ENCODE peak calls at places on chromosome 19, in eight cellular contexts. B is breast epithelium, P is SK-N-SH, V is stomach, T is upper lobe of left lung, C is HL-60, R is endothelial cell of umbilical vein, Z is GM12892. D is an unnamed sample.

GRCh38 chr19:14536926-14537692 is 7.7 kb downstream of the TECR start:
- DNase-seq in B (peak), P (peak), V (peak), T (peak), C (no peak), R (peak), Z (no peak), D (no peak)

GRCh38 chr19:1786668-1787067 is 25.4 kb downstream of the ATP8B3 start:
- DNase-seq in B (no peak), P (no peak), V (no peak), T (no peak), C (no peak), R (no peak), Z (no peak), D (no peak)

GRCh38 chr19:51784922-51785690 is 9.9 kb upstream of the FPR3 start:
- DNase-seq in B (no peak), P (no peak), V (no peak), T (no peak), C (peak), R (no peak), Z (no peak), D (peak)

GRCh38 chr19:28213476-28214082 is 999.4 kb downstream of the UQCRFS1 start:
- DNase-seq in B (no peak), P (peak), V (no peak), T (no peak), C (no peak), R (no peak), Z (no peak), D (no peak)

GRCh38 chr19:2253106-2254051 is 2.8 kb downstream of the JSRP1 start:
- DNase-seq in B (no peak), P (peak), V (no peak), T (peak), C (peak), R (no peak), Z (no peak), D (no peak)

GRCh38 chr19:41872384-41872774 is 4.7 kb upstream of the CD79A start:
- DNase-seq in B (no peak), P (no peak), V (no peak), T (no peak), C (no peak), R (no peak), Z (no peak), D (no peak)

GRCh38 chr19:43700368-43701015 is 15.4 kb upstream of the IRGC start:
- DNase-seq in B (no peak), P (no peak), V (peak), T (peak), C (no peak), R (peak), Z (no peak), D (peak)

GRCh38 chr19:30784850-30785459 is 412.8 kb downstream of the ZNF536 start:
- DNase-seq in B (no peak), P (no peak), V (peak), T (no peak), C (peak), R (no peak), Z (peak), D (peak)

GRCh38 chr19:50266896-50267295 is 62.3 kb downstream of the KCNC3 start:
- DNase-seq in B (no peak), P (peak), V (peak), T (peak), C (no peak), R (no peak), Z (no peak), D (no peak)

GRCh38 chr19:14089662-14090508 is 666 bp downstream of the SAMD1 start:
- DNase-seq in B (no peak), P (peak), V (peak), T (peak), C (peak), R (peak), Z (peak), D (no peak)

GRCh38 chr19:53994811-53995210 is 3.4 kb downstream of the CACNG6 start:
- DNase-seq in B (no peak), P (no peak), V (no peak), T (no peak), C (no peak), R (no peak), Z (no peak), D (no peak)

DNA sequence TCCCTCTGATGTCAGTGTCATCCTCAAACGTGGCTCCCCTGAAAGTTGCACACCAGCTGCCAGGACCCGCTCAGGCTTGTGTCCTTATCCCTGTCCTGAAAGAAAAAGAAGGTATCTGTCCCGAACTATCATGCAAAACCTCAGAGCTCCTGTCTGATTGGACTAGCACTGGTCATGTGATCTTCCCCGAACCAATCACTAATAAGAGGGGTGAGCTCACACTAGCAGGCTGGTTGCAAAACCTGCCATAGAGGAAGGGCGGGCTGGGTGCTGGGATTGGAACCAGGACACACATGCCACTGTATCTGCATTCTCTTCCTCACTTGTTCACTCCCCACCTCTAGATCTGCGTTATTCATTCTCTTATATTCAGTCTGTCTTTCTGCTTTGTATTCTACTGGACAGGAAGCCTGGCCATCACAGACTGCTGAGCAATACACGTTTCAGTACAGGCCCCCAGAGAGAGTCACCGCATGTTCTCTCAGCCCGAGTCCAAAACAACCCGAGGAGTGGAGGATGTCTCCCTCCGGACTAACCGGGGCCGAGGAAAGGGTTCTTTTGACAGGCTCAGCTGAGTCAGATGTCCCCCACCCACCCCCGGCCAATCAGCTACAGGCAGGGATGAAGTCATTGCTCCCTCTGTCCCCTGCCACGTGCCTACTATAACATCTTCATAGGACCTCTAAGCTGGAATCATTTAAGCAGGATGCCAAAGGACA is 97.7 kb downstream of the SIPA1L3 start:
- DNase-seq in B (peak), P (peak), V (peak), T (no peak), C (peak), R (peak), Z (peak), D (peak)
- TF ChIP-seq POLR2AphosphoS5 in B (peak), P (peak), V (peak), T (peak), C (no peak), R (peak), Z (peak), D (peak)

GRCh38 chr19:37692956-37693660 is 26.5 kb downstream of the ZNF607 start:
- DNase-seq in B (no peak), P (no peak), V (no peak), T (no peak), C (no peak), R (no peak), Z (no peak), D (no peak)

GRCh38 chr19:37699057-37699456 is 20.5 kb downstream of the ZNF607 start:
- DNase-seq in B (no peak), P (no peak), V (no peak), T (no peak), C (no peak), R (no peak), Z (no peak), D (no peak)

GRCh38 chr19:37691881-37692504 is 27.6 kb downstream of the ZNF607 start:
- DNase-seq in B (peak), P (peak), V (peak), T (peak), C (peak), R (peak), Z (peak), D (peak)

GRCh38 chr19:37698216-37698615 is 21.3 kb downstream of the ZNF607 start:
- DNase-seq in B (no peak), P (no peak), V (no peak), T (no peak), C (no peak), R (no peak), Z (no peak), D (no peak)

GRCh38 chr19:37695144-37695899 is 24.2 kb downstream of the ZNF607 start:
- DNase-seq in B (no peak), P (no peak), V (no peak), T (no peak), C (no peak), R (no peak), Z (no peak), D (no peak)
- TF ChIP-seq POLR2AphosphoS5 in B (no peak), P (no peak), V (no peak), T (no peak), C (no peak), R (no peak), Z (no peak), D (no peak)

DNA sequence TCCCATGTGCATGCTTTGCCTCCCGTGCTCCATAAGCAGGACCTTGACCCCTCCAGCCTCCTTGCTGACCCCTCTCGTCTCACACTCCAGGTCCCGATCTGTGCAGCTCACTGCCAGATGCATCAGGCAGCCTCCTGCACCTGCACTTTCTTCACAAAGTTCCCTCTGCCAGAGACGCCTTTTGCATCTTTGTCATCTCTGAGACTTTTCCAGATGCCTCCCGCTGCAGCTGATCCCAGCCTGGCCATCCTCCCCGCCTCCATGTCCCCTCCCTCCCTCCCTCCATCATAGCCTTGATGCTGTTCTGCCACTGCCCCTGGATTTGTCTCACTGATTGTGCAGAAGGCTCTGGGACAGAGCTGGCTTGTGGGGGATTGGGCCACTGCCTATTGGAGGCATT is 29.9 kb downstream of the PPP1R37 start:
- DNase-seq in B (no peak), P (no peak), V (no peak), T (no peak), C (no peak), R (no peak), Z (no peak), D (no peak)
- TF ChIP-seq POLR2AphosphoS5 in B (no peak), P (no peak), V (no peak), T (no peak), C (no peak), R (no peak), Z (no peak), D (no peak)

DNA sequence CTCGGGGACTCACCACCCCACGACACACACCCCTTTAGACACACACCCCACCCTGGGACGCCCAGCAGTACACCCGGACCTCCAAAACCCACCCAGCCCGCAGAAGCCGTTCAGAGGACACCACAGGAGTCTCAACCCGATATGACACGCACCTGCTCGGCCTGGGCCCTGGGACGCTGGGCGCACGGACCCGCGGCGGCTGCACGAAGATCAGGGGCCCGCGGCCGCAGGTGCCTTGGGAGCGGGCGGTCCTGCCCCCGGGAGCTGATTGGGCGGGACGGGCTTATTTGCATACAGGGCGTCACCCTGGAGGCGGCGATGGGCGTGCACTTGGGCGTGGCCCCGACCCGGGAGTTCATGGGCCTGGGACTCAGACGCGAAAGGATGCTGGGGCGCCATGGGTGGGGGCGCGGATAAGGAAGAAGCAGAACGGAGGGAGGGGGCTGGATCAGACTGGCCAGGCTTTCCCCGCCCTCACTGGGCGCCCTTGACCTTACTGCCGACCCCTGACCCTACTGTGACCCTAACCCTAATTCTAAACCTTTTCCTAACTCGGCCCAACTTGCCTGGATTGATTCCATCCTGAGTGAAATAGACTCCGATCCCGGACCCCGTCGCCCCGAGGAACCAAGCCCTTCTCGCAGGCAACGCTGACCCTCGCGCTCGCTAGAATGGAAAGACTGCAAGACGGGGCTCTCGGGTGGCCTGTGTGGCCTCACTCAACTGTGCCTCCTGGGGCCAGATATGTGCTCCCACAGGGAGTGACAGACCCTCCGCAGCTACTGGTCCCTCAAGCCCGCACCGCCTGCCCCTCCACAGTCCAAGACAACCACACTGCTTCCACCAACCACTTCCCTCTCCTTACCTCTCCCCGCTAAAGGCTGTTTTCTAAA is at the start of gene MEF2B:
- DNase-seq in B (peak), P (peak), V (peak), T (peak), C (no peak), R (peak), Z (peak), D (no peak)
- TF ChIP-seq POLR2AphosphoS5 in B (no peak), P (no peak), V (no peak), T (no peak), C (no peak), R (no peak), Z (no peak), D (no peak)

GRCh38 chr19:5624154-5624663 is 1.3 kb downstream of the SAFB start:
- DNase-seq in B (peak), P (peak), V (peak), T (no peak), C (no peak), R (peak), Z (no peak), D (peak)

GRCh38 chr19:5621945-5622464 is 571 bp downstream of the SAFB2 start:
- DNase-seq in B (no peak), P (peak), V (no peak), T (no peak), C (no peak), R (peak), Z (no peak), D (peak)

GRCh38 chr19:5624741-5625140 is 1.9 kb downstream of the SAFB start:
- DNase-seq in B (no peak), P (no peak), V (no peak), T (no peak), C (peak), R (no peak), Z (no peak), D (no peak)

GRCh38 chr19:5622465-5623396 is at the start of the genes SAFB and SAFB2:
- DNase-seq in B (peak), P (peak), V (peak), T (peak), C (peak), R (peak), Z (peak), D (peak)

GRCh38 chr19:5623397-5624153 is 692 bp downstream of the SAFB start:
- DNase-seq in B (no peak), P (peak), V (no peak), T (no peak), C (no peak), R (peak), Z (no peak), D (no peak)
- TF ChIP-seq POLR2AphosphoS5 in B (no peak), P (no peak), V (no peak), T (no peak), C (no peak), R (no peak), Z (no peak), D (no peak)

DNA sequence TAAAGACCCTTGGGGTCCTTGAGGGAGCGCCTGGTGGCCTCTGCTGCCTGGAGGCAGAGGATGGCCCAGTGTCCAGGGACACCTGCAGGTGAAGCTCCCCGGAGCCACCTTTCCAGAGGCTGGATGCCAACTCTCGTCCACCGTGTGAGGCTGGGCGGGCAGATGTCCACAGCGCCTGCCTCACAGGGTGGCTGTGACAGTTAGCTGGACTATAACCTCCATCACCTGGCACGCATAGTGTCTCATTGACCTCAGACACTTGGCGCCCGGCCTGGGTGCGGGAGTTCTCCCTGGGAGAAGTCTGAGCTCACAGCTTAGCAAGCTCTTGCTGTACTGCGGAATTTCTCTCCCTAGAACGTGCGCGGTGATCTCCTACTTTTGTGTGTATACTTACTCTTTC is 9.8 kb downstream of the BICRA start:
- DNase-seq in B (no peak), P (no peak), V (no peak), T (no peak), C (no peak), R (no peak), Z (no peak), D (peak)
- TF ChIP-seq POLR2AphosphoS5 in B (no peak), P (no peak), V (no peak), T (no peak), C (no peak), R (no peak), Z (no peak), D (peak)

DNA sequence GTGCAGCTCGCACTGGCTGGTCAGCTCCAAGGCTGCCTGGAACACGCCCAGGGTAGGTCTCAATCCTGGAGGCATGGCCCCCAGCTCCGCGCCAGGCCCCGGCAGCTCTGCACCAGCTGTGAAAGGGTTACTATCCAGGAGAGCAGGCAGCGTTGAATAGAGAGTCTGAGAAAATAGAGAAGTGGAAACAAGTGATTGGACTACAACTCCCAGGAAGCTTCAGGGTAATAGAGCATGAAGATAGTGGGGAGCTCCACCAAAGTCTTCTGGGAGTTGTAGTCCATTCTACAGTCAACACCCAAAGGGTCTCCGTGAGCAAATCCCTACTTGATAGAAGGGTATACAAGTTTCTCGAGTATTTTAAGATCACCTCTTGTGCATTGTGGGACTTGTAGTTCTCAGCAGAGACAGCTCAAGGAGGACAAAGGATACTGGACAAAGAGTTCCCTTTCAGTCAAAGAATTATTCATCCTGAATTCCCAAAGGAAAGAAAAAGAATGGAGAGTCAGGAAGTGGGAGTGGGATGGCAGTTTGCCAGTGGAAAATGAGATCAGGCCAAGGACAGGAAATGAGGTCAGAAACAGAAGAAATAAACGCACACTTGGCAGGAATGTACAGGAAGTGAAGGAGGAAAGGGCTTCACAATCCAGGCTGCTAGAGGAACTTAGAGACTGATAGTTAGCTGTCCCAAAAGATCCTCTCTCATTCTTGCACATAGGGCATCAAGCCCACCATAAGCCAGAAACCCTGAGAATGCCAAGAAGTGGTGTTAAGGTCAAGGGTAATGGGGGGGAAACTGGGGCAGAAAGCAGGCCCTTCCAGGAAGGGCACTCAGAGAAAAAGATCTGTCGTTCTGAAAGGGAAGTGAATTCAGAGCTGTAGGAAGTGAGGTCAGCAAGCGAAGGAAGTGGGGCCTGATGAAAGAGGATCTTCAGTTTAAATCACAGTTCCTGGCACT is 5.5 kb upstream of the MAMSTR start:
- DNase-seq in B (no peak), P (peak), V (no peak), T (peak), C (peak), R (peak), Z (no peak), D (peak)
- TF ChIP-seq POLR2AphosphoS5 in B (no peak), P (no peak), V (no peak), T (peak), C (no peak), R (peak), Z (no peak), D (peak)

D was measured in sigmoid colon.